ENCODE peak calls at places on chromosomes 6 and 20, in five cellular contexts. J, T, Z, B and P are unnamed samples.

GRCh38 chr6:150334790-150335783 is 33.7 kb upstream of the IYD start:
- DNase-seq in J (peak; percentile 42), T (no peak), Z (peak; percentile 10), B (no peak), P (peak; percentile 54)

GRCh38 chr6:26455357-26455970 is 2.3 kb upstream of the BTN2A1 start:
- DNase-seq in J (no peak), T (no peak), Z (no peak), B (no peak), P (no peak)

GRCh38 chr20:25353368-25353753 is 37.3 kb downstream of the ABHD12 start:
- DNase-seq in J (no peak), T (no peak), Z (no peak), B (no peak), P (no peak)

GRCh38 chr6:108260126-108260808 is 573 bp downstream of the SNX3 start:
- DNase-seq in J (peak; percentile 53), T (peak; percentile 84), Z (no peak), B (no peak), P (peak; percentile 49)

GRCh38 chr6:34319471-34319885 is 70.7 kb upstream of the SMIM29 start:
- DNase-seq in J (no peak), T (no peak), Z (no peak), B (no peak), P (no peak)

GRCh38 chr6:2433686-2434085 is 188.3 kb upstream of the GMDS start:
- DNase-seq in J (no peak), T (no peak), Z (no peak), B (no peak), P (no peak)

GRCh38 chr20:7180261-7181045 is 413.0 kb downstream of the BMP2 start:
- DNase-seq in J (no peak), T (no peak), Z (no peak), B (no peak), P (no peak)

GRCh38 chr6:155274533-155274932 is 10.7 kb downstream of the CLDN20 start:
- DNase-seq in J (no peak), T (no peak), Z (no peak), B (no peak), P (peak; percentile 48)

GRCh38 chr20:4243071-4243470 is 227.7 kb upstream of the RNF24 start:
- DNase-seq in J (no peak), T (no peak), Z (no peak), B (no peak), P (no peak)

GRCh38 chr20:47220161-47220582 is 136.3 kb downstream of the ZMYND8 start:
- DNase-seq in J (peak; percentile 35), T (peak; percentile 78), Z (peak; percentile 22), B (peak; percentile 14), P (peak; percentile 38)

GRCh38 chr20:10982692-10983091 is 308.9 kb upstream of the JAG1 start:
- DNase-seq in J (no peak), T (no peak), Z (no peak), B (no peak), P (peak; percentile 94)

GRCh38 chr20:25325073-25325472 is 65.6 kb downstream of the ABHD12 start:
- DNase-seq in J (no peak), T (no peak), Z (no peak), B (no peak), P (no peak)